ENCODE peak calls at places on chromosomes 7 and 10, in six cellular contexts. V, N, Y, T, U and J are unnamed samples.

GRCh38 chr7:51187941-51188340 is 128.7 kb downstream of the COBL start:
- DNase-seq in V (no peak), N (no peak), Y (no peak), T (no peak), U (no peak), J (no peak)

GRCh38 chr7:129574487-129574886 is 37.0 kb upstream of the NRF1 start:
- DNase-seq in V (no peak), N (no peak), Y (no peak), T (no peak), U (no peak), J (no peak)

GRCh38 chr7:77251519-77251819 is 51.9 kb upstream of the FGL2 start:
- DNase-seq in V (no peak), N (no peak), Y (no peak), T (no peak), U (no peak), J (no peak)

GRCh38 chr7:132489776-132490237 is 86.5 kb downstream of the PLXNA4 start:
- DNase-seq in V (no peak), N (no peak), Y (no peak), T (no peak), U (no peak), J (no peak)

GRCh38 chr7:107697246-107698044 is 36.8 kb downstream of the SLC26A4 start:
- DNase-seq in V (no peak), N (no peak), Y (no peak), T (no peak), U (no peak), J (no peak)

GRCh38 chr10:99595236-99595635 is 25.0 kb downstream of the SLC25A28 start:
- DNase-seq in V (no peak), N (no peak), Y (no peak), T (no peak), U (no peak), J (no peak)

GRCh38 chr7:12694817-12695216 is 7.4 kb downstream of the ARL4A start:
- DNase-seq in V (no peak), N (no peak), Y (no peak), T (no peak), U (no peak), J (no peak)

GRCh38 chr7:25944777-25945176 is 207.2 kb upstream of the NFE2L3 start:
- DNase-seq in V (no peak), N (no peak), Y (no peak), T (no peak), U (no peak), J (no peak)

GRCh38 chr10:98488669-98489430 is 42.1 kb upstream of the HPS1 start:
- DNase-seq in V (no peak), N (no peak), Y (no peak), T (no peak), U (no peak), J (no peak)

GRCh38 chr10:25698638-25699037 is 235.4 kb upstream of the MYO3A start:
- DNase-seq in V (no peak), N (no peak), Y (no peak), T (no peak), U (no peak), J (no peak)

GRCh38 chr10:23341004-23341403 is 3.6 kb downstream of the C10orf67 start:
- DNase-seq in V (no peak), N (no peak), Y (no peak), T (no peak), U (no peak), J (no peak)

GRCh38 chr7:30926323-30926722 is 14.7 kb downstream of the AQP1 start:
- DNase-seq in V (peak), N (no peak), Y (peak), T (no peak), U (no peak), J (no peak)

GRCh38 chr10:68871731-68872342 is 29.3 kb upstream of the DDX50 start:
- DNase-seq in V (no peak), N (no peak), Y (no peak), T (no peak), U (no peak), J (no peak)

GRCh38 chr10:51687296-51687695 is 12.1 kb downstream of the CSTF2T start:
- DNase-seq in V (no peak), N (no peak), Y (no peak), T (no peak), U (no peak), J (no peak)

GRCh38 chr7:150323682-150324365 is 479 bp upstream of the ACTR3C start:
- DNase-seq in V (no peak), N (no peak), Y (no peak), T (no peak), U (no peak), J (no peak)

GRCh38 chr10:113059001-113059780 is 109.1 kb downstream of the TCF7L2 start:
- DNase-seq in V (no peak), N (no peak), Y (no peak), T (no peak), U (no peak), J (no peak)

GRCh38 chr10:11515596-11516418 is 95.6 kb downstream of the USP6NL start:
- DNase-seq in V (no peak), N (peak), Y (peak), T (no peak), U (peak), J (peak)

GRCh38 chr7:46754135-46754730 is 827.7 kb downstream of the TNS3 start:
- DNase-seq in V (no peak), N (no peak), Y (no peak), T (no peak), U (no peak), J (no peak)

GRCh38 chr7:114548081-114548480 is 133.5 kb downstream of the FOXP2 start:
- DNase-seq in V (no peak), N (no peak), Y (no peak), T (no peak), U (no peak), J (no peak)

GRCh38 chr7:15557186-15557585 is 4.6 kb downstream of the AGMO start:
- DNase-seq in V (no peak), N (no peak), Y (no peak), T (no peak), U (no peak), J (no peak)